ENCODE peak calls at places on chromosomes 4 and X, in four cellular contexts. B, N, K and W are unnamed samples.

GRCh38 chr4:118968006-118968405 is 79.4 kb downstream of the SYNPO2 start:
- DNase-seq in B (no peak), K (no peak), N (no peak), W (peak; percentile 28)

GRCh38 chr4:8403173-8403753 is 37.3 kb downstream of the ACOX3 start:
- DNase-seq in B (peak; percentile 89), K (peak; percentile 88), N (peak; percentile 31), W (peak; percentile 72)

GRCh38 chr4:6681191-6681590 is 12.5 kb upstream of the S100P start:
- DNase-seq in K (peak; percentile 46), N (no peak), B (no peak), W (no peak)

GRCh38 chrX:43166874-43167273 is 388.9 kb upstream of the PPP1R2C start:
- DNase-seq in N (no peak), B (no peak), K (no peak), W (no peak)

GRCh38 chr4:69831646-69832325 is 28.2 kb downstream of the SULT1E1 start:
- DNase-seq in N (no peak), K (no peak), B (no peak), W (no peak)

GRCh38 chrX:15515931-15516330 is 15.3 kb downstream of the BMX start:
- DNase-seq in B (no peak), N (no peak), K (no peak), W (no peak)

GRCh38 chrX:7198499-7198898 is 50.5 kb upstream of the PUDP start:
- DNase-seq in K (no peak), N (no peak), B (no peak), W (no peak)

GRCh38 chr4:1903035-1903434 is 31.8 kb downstream of the NSD2 start:
- DNase-seq in N (no peak), B (no peak), K (no peak), W (no peak)